ENCODE peak calls at places on chromosomes 11 and 22, in eight cellular contexts. One of them, this sample, is unnamed.

GRCh38 chr11:107017433-107018227 is 646 bp downstream of the GUCY1A2 start:
- DNase-seq in CD4-positive, CD25-positive, alpha-beta regulatory T cell: no peak
- DNase-seq in SK-N-MC: no peak
- DNase-seq in tibial artery: no peak
- DNase-seq in heart left ventricle: peak
- DNase-seq in HL-60: no peak
- DNase-seq in dorsolateral prefrontal cortex: peak
- DNase-seq in aorta: peak
- DNase-seq in this sample: peak

GRCh38 chr11:24163146-24163545 is 333.7 kb upstream of the LUZP2 start:
- DNase-seq in CD4-positive, CD25-positive, alpha-beta regulatory T cell: no peak
- DNase-seq in SK-N-MC: no peak
- DNase-seq in tibial artery: no peak
- DNase-seq in heart left ventricle: no peak
- DNase-seq in HL-60: no peak
- DNase-seq in dorsolateral prefrontal cortex: no peak
- DNase-seq in aorta: no peak
- DNase-seq in this sample: no peak

GRCh38 chr22:45131749-45132148 is 32.0 kb upstream of the NUP50 start:
- DNase-seq in CD4-positive, CD25-positive, alpha-beta regulatory T cell: no peak
- DNase-seq in SK-N-MC: no peak
- DNase-seq in tibial artery: peak
- DNase-seq in heart left ventricle: peak
- DNase-seq in HL-60: peak
- DNase-seq in dorsolateral prefrontal cortex: no peak
- DNase-seq in aorta: peak
- DNase-seq in this sample: no peak

GRCh38 chr22:39252461-39253391 is 7.9 kb upstream of the PDGFB start:
- DNase-seq in CD4-positive, CD25-positive, alpha-beta regulatory T cell: no peak
- DNase-seq in SK-N-MC: no peak
- DNase-seq in tibial artery: no peak
- DNase-seq in heart left ventricle: no peak
- DNase-seq in HL-60: no peak
- DNase-seq in dorsolateral prefrontal cortex: no peak
- DNase-seq in aorta: no peak
- DNase-seq in this sample: no peak

GRCh38 chr22:37337204-37337943 is 55.1 kb downstream of the CYTH4 start:
- DNase-seq in CD4-positive, CD25-positive, alpha-beta regulatory T cell: no peak
- DNase-seq in SK-N-MC: no peak
- DNase-seq in tibial artery: no peak
- DNase-seq in heart left ventricle: no peak
- DNase-seq in HL-60: no peak
- DNase-seq in dorsolateral prefrontal cortex: no peak
- DNase-seq in aorta: no peak
- DNase-seq in this sample: no peak

GRCh38 chr22:23859201-23859600 is 1.5 kb downstream of the SLC2A11 start:
- DNase-seq in CD4-positive, CD25-positive, alpha-beta regulatory T cell: no peak
- DNase-seq in SK-N-MC: no peak
- DNase-seq in tibial artery: no peak
- DNase-seq in heart left ventricle: no peak
- DNase-seq in HL-60: no peak
- DNase-seq in dorsolateral prefrontal cortex: no peak
- DNase-seq in aorta: no peak
- DNase-seq in this sample: no peak

GRCh38 chr11:14424096-14424495 is 65.1 kb upstream of the RRAS2 start:
- DNase-seq in CD4-positive, CD25-positive, alpha-beta regulatory T cell: no peak
- DNase-seq in SK-N-MC: no peak
- DNase-seq in tibial artery: no peak
- DNase-seq in heart left ventricle: no peak
- DNase-seq in HL-60: no peak
- DNase-seq in dorsolateral prefrontal cortex: no peak
- DNase-seq in aorta: no peak
- DNase-seq in this sample: no peak

GRCh38 chr22:41380993-41381328 is 781 bp upstream of the TEF start:
- DNase-seq in CD4-positive, CD25-positive, alpha-beta regulatory T cell: no peak
- DNase-seq in SK-N-MC: no peak
- DNase-seq in tibial artery: peak
- DNase-seq in heart left ventricle: peak
- DNase-seq in HL-60: no peak
- DNase-seq in dorsolateral prefrontal cortex: no peak
- DNase-seq in aorta: peak
- DNase-seq in this sample: peak

GRCh38 chr22:37187891-37188761 is at the start of gene C1QTNF6:
- DNase-seq in CD4-positive, CD25-positive, alpha-beta regulatory T cell: no peak
- DNase-seq in SK-N-MC: no peak
- DNase-seq in tibial artery: peak
- DNase-seq in heart left ventricle: peak
- DNase-seq in HL-60: no peak
- DNase-seq in dorsolateral prefrontal cortex: no peak
- DNase-seq in aorta: peak
- DNase-seq in this sample: peak

GRCh38 chr11:3132271-3132781 is 32.8 kb downstream of the OSBPL5 start:
- DNase-seq in CD4-positive, CD25-positive, alpha-beta regulatory T cell: no peak
- DNase-seq in SK-N-MC: no peak
- DNase-seq in tibial artery: peak
- DNase-seq in heart left ventricle: peak
- DNase-seq in HL-60: no peak
- DNase-seq in dorsolateral prefrontal cortex: no peak
- DNase-seq in aorta: no peak
- DNase-seq in this sample: no peak

GRCh38 chr11:43788394-43788793 is 92.2 kb upstream of the ALKBH3 start:
- DNase-seq in CD4-positive, CD25-positive, alpha-beta regulatory T cell: no peak
- DNase-seq in SK-N-MC: no peak
- DNase-seq in tibial artery: no peak
- DNase-seq in heart left ventricle: peak
- DNase-seq in HL-60: peak
- DNase-seq in dorsolateral prefrontal cortex: no peak
- DNase-seq in aorta: peak
- DNase-seq in this sample: no peak

GRCh38 chr11:41413843-41414242 is 45.6 kb downstream of the LRRC4C start:
- DNase-seq in CD4-positive, CD25-positive, alpha-beta regulatory T cell: no peak
- DNase-seq in SK-N-MC: no peak
- DNase-seq in tibial artery: no peak
- DNase-seq in heart left ventricle: no peak
- DNase-seq in HL-60: no peak
- DNase-seq in dorsolateral prefrontal cortex: no peak
- DNase-seq in aorta: no peak
- DNase-seq in this sample: no peak

GRCh38 chr22:46053563-46054090 is 76.7 kb upstream of the WNT7B start:
- DNase-seq in CD4-positive, CD25-positive, alpha-beta regulatory T cell: peak
- DNase-seq in SK-N-MC: no peak
- DNase-seq in tibial artery: peak
- DNase-seq in heart left ventricle: peak
- DNase-seq in HL-60: no peak
- DNase-seq in dorsolateral prefrontal cortex: peak
- DNase-seq in aorta: peak
- DNase-seq in this sample: peak

GRCh38 chr22:39314251-39314971 is 5.0 kb downstream of the RPL3 start:
- DNase-seq in CD4-positive, CD25-positive, alpha-beta regulatory T cell: no peak
- DNase-seq in SK-N-MC: no peak
- DNase-seq in tibial artery: no peak
- DNase-seq in heart left ventricle: no peak
- DNase-seq in HL-60: peak
- DNase-seq in dorsolateral prefrontal cortex: no peak
- DNase-seq in aorta: no peak
- DNase-seq in this sample: no peak

GRCh38 chr11:77361184-77361583 is 59.7 kb upstream of the GDPD4 start:
- DNase-seq in CD4-positive, CD25-positive, alpha-beta regulatory T cell: no peak
- DNase-seq in SK-N-MC: no peak
- DNase-seq in tibial artery: no peak
- DNase-seq in heart left ventricle: no peak
- DNase-seq in HL-60: no peak
- DNase-seq in dorsolateral prefrontal cortex: no peak
- DNase-seq in aorta: no peak
- DNase-seq in this sample: no peak

GRCh38 chr11:119155733-119156492 is 7.1 kb downstream of the ABCG4 start:
- DNase-seq in CD4-positive, CD25-positive, alpha-beta regulatory T cell: no peak
- DNase-seq in SK-N-MC: no peak
- DNase-seq in tibial artery: no peak
- DNase-seq in heart left ventricle: no peak
- DNase-seq in HL-60: no peak
- DNase-seq in dorsolateral prefrontal cortex: no peak
- DNase-seq in aorta: no peak
- DNase-seq in this sample: no peak

GRCh38 chr11:102564110-102564509 is 33.6 kb upstream of the MMP7 start:
- DNase-seq in CD4-positive, CD25-positive, alpha-beta regulatory T cell: no peak
- DNase-seq in SK-N-MC: no peak
- DNase-seq in tibial artery: no peak
- DNase-seq in heart left ventricle: no peak
- DNase-seq in HL-60: no peak
- DNase-seq in dorsolateral prefrontal cortex: no peak
- DNase-seq in aorta: no peak
- DNase-seq in this sample: no peak

GRCh38 chr11:2521081-2521480 is 76.3 kb downstream of the KCNQ1 start:
- DNase-seq in CD4-positive, CD25-positive, alpha-beta regulatory T cell: no peak
- DNase-seq in SK-N-MC: no peak
- DNase-seq in tibial artery: peak
- DNase-seq in heart left ventricle: no peak
- DNase-seq in HL-60: no peak
- DNase-seq in dorsolateral prefrontal cortex: peak
- DNase-seq in aorta: peak
- DNase-seq in this sample: peak

GRCh38 chr11:108620958-108621772 is 27.6 kb upstream of the EXPH5 start:
- DNase-seq in CD4-positive, CD25-positive, alpha-beta regulatory T cell: no peak
- DNase-seq in SK-N-MC: no peak
- DNase-seq in tibial artery: no peak
- DNase-seq in heart left ventricle: no peak
- DNase-seq in HL-60: no peak
- DNase-seq in dorsolateral prefrontal cortex: no peak
- DNase-seq in aorta: no peak
- DNase-seq in this sample: no peak

GRCh38 chr22:43493297-43493696 is 81.5 kb downstream of the MPPED1 start:
- DNase-seq in CD4-positive, CD25-positive, alpha-beta regulatory T cell: no peak
- DNase-seq in SK-N-MC: no peak
- DNase-seq in tibial artery: no peak
- DNase-seq in heart left ventricle: no peak
- DNase-seq in HL-60: no peak
- DNase-seq in dorsolateral prefrontal cortex: no peak
- DNase-seq in aorta: no peak
- DNase-seq in this sample: no peak

GRCh38 chr22:32710896-32711295 is 90.6 kb upstream of the TIMP3 start:
- DNase-seq in CD4-positive, CD25-positive, alpha-beta regulatory T cell: no peak
- DNase-seq in SK-N-MC: no peak
- DNase-seq in tibial artery: no peak
- DNase-seq in heart left ventricle: no peak
- DNase-seq in HL-60: no peak
- DNase-seq in dorsolateral prefrontal cortex: no peak
- DNase-seq in aorta: no peak
- DNase-seq in this sample: no peak
- H3K4me3 ChIP-seq in CD4-positive, CD25-positive, alpha-beta regulatory T cell: no peak
- H3K4me3 ChIP-seq in SK-N-MC: no peak
- H3K4me3 ChIP-seq in tibial artery: no peak
- H3K4me3 ChIP-seq in heart left ventricle: no peak
- H3K4me3 ChIP-seq in HL-60: no peak
- H3K4me3 ChIP-seq in dorsolateral prefrontal cortex: no peak
- H3K4me3 ChIP-seq in aorta: no peak
- H3K4me3 ChIP-seq in this sample: no peak

GRCh38 chr11:70416881-70417280 is 18.6 kb downstream of the CTTN start:
- DNase-seq in CD4-positive, CD25-positive, alpha-beta regulatory T cell: no peak
- DNase-seq in SK-N-MC: no peak
- DNase-seq in tibial artery: no peak
- DNase-seq in heart left ventricle: no peak
- DNase-seq in HL-60: no peak
- DNase-seq in dorsolateral prefrontal cortex: no peak
- DNase-seq in aorta: no peak
- DNase-seq in this sample: no peak
- H3K27ac ChIP-seq in CD4-positive, CD25-positive, alpha-beta regulatory T cell: no peak
- H3K27ac ChIP-seq in SK-N-MC: peak
- H3K27ac ChIP-seq in tibial artery: no peak
- H3K27ac ChIP-seq in heart left ventricle: no peak
- H3K27ac ChIP-seq in HL-60: no peak
- H3K27ac ChIP-seq in dorsolateral prefrontal cortex: no peak
- H3K27ac ChIP-seq in aorta: no peak
- H3K27ac ChIP-seq in this sample: no peak

GRCh38 chr11:64892838-64893193 is 14.4 kb upstream of the EHD1 start:
- DNase-seq in CD4-positive, CD25-positive, alpha-beta regulatory T cell: no peak
- DNase-seq in SK-N-MC: no peak
- DNase-seq in tibial artery: no peak
- DNase-seq in heart left ventricle: no peak
- DNase-seq in HL-60: no peak
- DNase-seq in dorsolateral prefrontal cortex: no peak
- DNase-seq in aorta: no peak
- DNase-seq in this sample: no peak
- H3K4me3 ChIP-seq in CD4-positive, CD25-positive, alpha-beta regulatory T cell: no peak
- H3K4me3 ChIP-seq in SK-N-MC: no peak
- H3K4me3 ChIP-seq in tibial artery: no peak
- H3K4me3 ChIP-seq in heart left ventricle: no peak
- H3K4me3 ChIP-seq in HL-60: no peak
- H3K4me3 ChIP-seq in dorsolateral prefrontal cortex: no peak
- H3K4me3 ChIP-seq in aorta: no peak
- H3K4me3 ChIP-seq in this sample: peak

DNA sequence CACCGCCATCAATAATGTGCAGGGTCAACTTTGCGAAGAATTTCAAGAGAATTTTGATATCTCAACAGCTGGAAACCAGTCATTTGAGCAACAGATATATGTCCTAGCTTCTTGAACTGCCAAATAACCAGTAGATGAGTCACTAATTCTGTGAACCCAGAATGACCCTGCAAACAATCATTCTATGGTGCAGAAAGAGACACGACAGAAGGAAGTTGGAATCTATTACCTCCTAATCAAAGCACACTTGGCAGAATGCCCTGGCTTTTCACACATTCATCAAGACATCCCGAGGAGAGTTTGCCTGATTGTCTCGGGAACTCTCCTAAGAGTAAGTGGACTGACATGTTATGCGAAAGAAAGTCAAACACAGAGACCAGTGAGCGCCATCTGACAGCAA is 621.1 kb downstream of the OPCML start:
- DNase-seq in CD4-positive, CD25-positive, alpha-beta regulatory T cell: no peak
- DNase-seq in SK-N-MC: no peak
- DNase-seq in tibial artery: no peak
- DNase-seq in heart left ventricle: no peak
- DNase-seq in HL-60: no peak
- DNase-seq in dorsolateral prefrontal cortex: no peak
- DNase-seq in aorta: no peak
- DNase-seq in this sample: no peak
- H3K27ac ChIP-seq in CD4-positive, CD25-positive, alpha-beta regulatory T cell: no peak
- H3K27ac ChIP-seq in SK-N-MC: no peak
- H3K27ac ChIP-seq in tibial artery: no peak
- H3K27ac ChIP-seq in heart left ventricle: no peak
- H3K27ac ChIP-seq in HL-60: no peak
- H3K27ac ChIP-seq in dorsolateral prefrontal cortex: no peak
- H3K27ac ChIP-seq in aorta: no peak
- H3K27ac ChIP-seq in this sample: no peak

GRCh38 chr11:46295996-46296519 is 18.6 kb downstream of the CREB3L1 start:
- DNase-seq in CD4-positive, CD25-positive, alpha-beta regulatory T cell: no peak
- DNase-seq in SK-N-MC: no peak
- DNase-seq in tibial artery: no peak
- DNase-seq in heart left ventricle: no peak
- DNase-seq in HL-60: no peak
- DNase-seq in dorsolateral prefrontal cortex: no peak
- DNase-seq in aorta: no peak
- DNase-seq in this sample: no peak
- H3K4me3 ChIP-seq in CD4-positive, CD25-positive, alpha-beta regulatory T cell: peak
- H3K4me3 ChIP-seq in SK-N-MC: peak
- H3K4me3 ChIP-seq in tibial artery: peak
- H3K4me3 ChIP-seq in heart left ventricle: peak
- H3K4me3 ChIP-seq in HL-60: peak
- H3K4me3 ChIP-seq in dorsolateral prefrontal cortex: peak
- H3K4me3 ChIP-seq in aorta: peak
- H3K4me3 ChIP-seq in this sample: peak